ENCODE peak calls at places on chromosomes 16 and 17, in seven cellular contexts. W, O, B, Q, X, Z and A are unnamed samples.
A peak's percentile ranks its signal among the peaks of the same experiment; 100 is the strongest.

GRCh38 chr16:27267037-27267677 is 1.4 kb downstream of the NSMCE1 start:
- DNase-seq in B (no peak), Z (no peak), O (no peak), X (no peak), Q (no peak), W (no peak), A (no peak)

GRCh38 chr16:47196457-47196856 is 52.7 kb upstream of the NETO2 start:
- DNase-seq in B (no peak), Q (no peak), X (no peak), Z (no peak), W (no peak), O (no peak), A (no peak)

GRCh38 chr17:42097691-42098661 is at the start of gene ZNF385C:
- DNase-seq in X (peak; percentile 39), O (peak; percentile 51), B (no peak), Z (peak; percentile 78), W (no peak), Q (no peak), A (no peak)

GRCh38 chr16:87538160-87538559 is 45.3 kb upstream of the ZCCHC14 start:
- DNase-seq in O (no peak), B (no peak), W (no peak), X (no peak), Q (peak; percentile 59), Z (no peak), A (no peak)

GRCh38 chr16:49523435-49524159 is 150.0 kb downstream of the C16orf78 start:
- DNase-seq in W (no peak), Z (peak; percentile 67), O (no peak), Q (no peak), B (no peak), X (no peak), A (no peak)

GRCh38 chr17:17740627-17741237 is 59.5 kb downstream of the RAI1 start:
- DNase-seq in X (no peak), O (no peak), B (peak; percentile 52), Q (no peak), W (no peak), Z (no peak), A (no peak)

GRCh38 chr16:78298986-78299385 is 199.5 kb downstream of the WWOX start:
- DNase-seq in B (no peak), O (no peak), X (no peak), Q (no peak), W (no peak), Z (no peak), A (no peak)

GRCh38 chr17:79914813-79915740 is 75.8 kb upstream of the CBX4 start:
- DNase-seq in X (no peak), O (no peak), Q (no peak), Z (peak; percentile 59), B (no peak), W (no peak), A (peak; percentile 41)

GRCh38 chr17:12947047-12947446 is 70.8 kb downstream of the ELAC2 start:
- DNase-seq in X (no peak), W (no peak), Q (no peak), Z (no peak), B (no peak), O (no peak), A (no peak)

GRCh38 chr16:69691980-69692911 is 34.1 kb downstream of the NQO1 start:
- DNase-seq in O (no peak), B (peak; percentile 64), W (peak; percentile 23), Q (peak; percentile 73), X (no peak), Z (no peak), A (no peak)

GRCh38 chr16:914453-914852 is 56.3 kb downstream of the LMF1 start:
- DNase-seq in W (no peak), X (no peak), O (no peak), Q (peak; percentile 23), Z (no peak), B (peak; percentile 21), A (no peak)

GRCh38 chr16:56848955-56849689 is 15.9 kb upstream of the SLC12A3 start:
- DNase-seq in Q (peak; percentile 78), Z (no peak), X (no peak), B (peak; percentile 76), O (no peak), W (peak; percentile 62), A (no peak)

GRCh38 chr17:55284944-55285339 is 20.2 kb downstream of the HLF start:
- DNase-seq in X (no peak), O (no peak), W (no peak), Q (no peak), Z (no peak), B (peak; percentile 14), A (no peak)

GRCh38 chr17:17080781-17081180 is 38.5 kb downstream of the MPRIP start:
- DNase-seq in X (no peak), Z (peak; percentile 41), O (no peak), B (no peak), W (no peak), Q (no peak), A (no peak)

GRCh38 chr17:61519139-61519538 is 66.9 kb downstream of the TBX4 start:
- DNase-seq in B (no peak), Q (no peak), W (no peak), X (no peak), Z (no peak), O (no peak), A (no peak)

GRCh38 chr16:9258423-9259051 is 167.1 kb downstream of the HAPSTR1 start:
- DNase-seq in Q (peak; percentile 1), B (peak; percentile 9), W (peak; percentile 1), X (no peak), Z (no peak), O (peak; percentile 44), A (no peak)

GRCh38 chr16:67750466-67750865 is 31.4 kb upstream of the GFOD2 start:
- DNase-seq in B (no peak), W (no peak), Q (no peak), X (no peak), Z (no peak), O (no peak), A (no peak)

GRCh38 chr17:77723071-77723908 is 235.2 kb upstream of the TNRC6C start:
- DNase-seq in W (no peak), Q (no peak), Z (no peak), B (no peak), X (no peak), O (no peak), A (no peak)

GRCh38 chr16:1194665-1195392 is 30.2 kb downstream of the TPSG1 start:
- DNase-seq in W (no peak), Q (no peak), O (peak; percentile 30), X (peak; percentile 12), B (no peak), Z (no peak), A (no peak)

GRCh38 chr17:72394531-72394930 is 273.7 kb downstream of the SOX9 start:
- DNase-seq in X (no peak), O (no peak), W (no peak), Z (no peak), Q (no peak), B (no peak), A (no peak)

GRCh38 chr16:48556913-48557351 is 53.0 kb downstream of the N4BP1 start:
- DNase-seq in X (no peak), O (no peak), W (peak; percentile 45), Q (peak; percentile 89), B (peak; percentile 65), Z (no peak), A (no peak)

GRCh38 chr17:8249621-8250020 is 532 bp downstream of the PFAS start:
- DNase-seq in Q (no peak), O (no peak), X (no peak), B (no peak), Z (no peak), W (no peak), A (no peak)
- H3K4me3 ChIP-seq in Q (peak overlapping the region; percentile 76), O (peak overlapping the region; percentile 61), X (peak overlapping the region; percentile 72), B (peak overlapping the region; percentile 97), Z (peak overlapping the region; percentile 90), W (peak overlapping the region; percentile 83), A (peak overlapping the region; percentile 72)

GRCh38 chr17:50028207-50029120 is 27.4 kb upstream of the ITGA3 start:
- DNase-seq in O (no peak), B (peak; percentile 96), X (no peak), W (peak; percentile 69), Z (no peak), Q (peak; percentile 30), A (no peak)

GRCh38 chr17:50026901-50027638 is 28.8 kb upstream of the ITGA3 start:
- DNase-seq in X (peak; percentile 81), O (peak; percentile 75), W (peak; percentile 85), B (peak; percentile 90), Q (peak; percentile 75), Z (peak; percentile 90), A (peak; percentile 93)

GRCh38 chr17:50029185-50029584 is 26.7 kb upstream of the ITGA3 start:
- DNase-seq in O (no peak), Q (no peak), Z (no peak), B (no peak), X (no peak), W (no peak), A (no peak)

GRCh38 chr17:50026046-50026675 is 29.7 kb upstream of the ITGA3 start:
- DNase-seq in Q (no peak), B (no peak), W (no peak), Z (no peak), O (no peak), X (no peak), A (no peak)

DNA sequence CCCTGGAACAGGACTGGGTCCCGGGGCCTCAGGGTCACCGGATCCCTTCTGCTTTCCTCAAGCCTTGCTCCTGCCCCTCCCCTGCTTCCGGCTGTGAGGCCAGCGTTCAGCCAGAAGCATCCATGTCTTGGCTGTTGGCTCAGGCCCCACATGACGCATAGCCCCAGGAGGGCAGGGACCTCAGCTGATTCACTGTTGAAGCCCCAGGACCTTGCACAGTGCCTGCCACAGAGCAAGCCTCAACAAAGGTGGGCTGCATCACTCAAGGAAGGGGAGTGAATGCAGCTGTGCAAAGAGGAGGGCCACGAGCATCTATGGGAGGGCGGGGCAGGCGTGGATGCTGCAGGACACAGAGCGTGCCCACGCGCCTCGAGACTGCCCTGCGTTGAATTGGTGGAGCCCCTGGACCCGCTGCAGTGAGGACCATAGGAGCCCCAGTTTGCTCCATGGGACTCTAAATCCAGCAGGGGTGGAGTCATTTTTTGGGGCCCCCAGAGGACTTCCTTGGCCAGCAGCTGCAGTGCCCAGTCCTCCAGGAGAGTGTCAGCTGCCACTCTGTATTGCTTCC is 28.2 kb upstream of the ITGA3 start:
- DNase-seq in W (peak; percentile 93), X (no peak), Z (no peak), B (peak; percentile 100), O (no peak), Q (peak; percentile 96), A (peak; percentile 86)
- H3K4me3 ChIP-seq in W (peak overlapping the region; percentile 24), X (no peak overlapping the region), Z (peak overlapping the region; percentile 9), B (peak overlapping the region; percentile 0), O (no peak overlapping the region), Q (peak overlapping the region; percentile 18), A (no peak overlapping the region)

DNA sequence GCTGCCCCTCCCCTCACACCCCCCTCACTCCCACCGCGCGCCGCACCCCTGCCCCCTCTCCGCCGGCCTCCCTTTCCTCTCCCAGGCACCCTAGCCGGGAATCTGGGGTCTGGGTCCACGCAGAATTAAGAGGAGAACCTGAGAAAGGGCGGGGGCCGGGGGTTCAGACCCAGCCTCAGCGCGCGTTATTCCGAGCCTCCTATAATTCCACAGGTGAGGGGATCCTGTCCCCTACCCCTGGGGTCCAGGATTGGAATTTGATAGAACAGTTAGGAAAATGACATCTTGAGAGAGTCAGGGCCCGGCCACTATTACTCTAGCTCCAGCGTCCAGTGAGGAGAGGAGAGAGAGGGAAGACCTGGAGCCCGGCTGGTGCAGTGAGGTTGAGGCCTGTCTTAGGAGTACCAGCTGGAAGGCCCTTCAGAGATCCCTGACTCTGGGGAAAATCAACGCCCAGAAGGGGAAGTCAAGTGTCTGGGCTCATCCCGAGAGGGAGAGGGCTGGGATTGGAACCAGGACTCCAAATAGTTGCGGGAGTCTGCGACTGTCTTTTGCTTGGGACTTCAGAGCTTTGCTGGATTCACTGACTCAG is 17.3 kb downstream of the GRB7 start:
- DNase-seq in O (no peak), X (no peak), B (no peak), Z (peak; percentile 83), Q (no peak), W (peak; percentile 12), A (no peak)
- H3K4me3 ChIP-seq in O (peak overlapping the region; percentile 85), X (peak overlapping the region; percentile 75), B (peak overlapping the region; percentile 60), Z (peak overlapping the region; percentile 60), Q (peak overlapping the region; percentile 76), W (peak overlapping the region; percentile 63), A (peak overlapping the region; percentile 45)

GRCh38 chr17:53780320-53780719 is 42.4 kb upstream of the KIF2B start:
- DNase-seq in Z (no peak), B (no peak), Q (no peak), W (no peak), O (no peak), X (no peak), A (no peak)
- H3K4me3 ChIP-seq in Z (no peak overlapping the region), B (no peak overlapping the region), Q (no peak overlapping the region), W (no peak overlapping the region), O (no peak overlapping the region), X (no peak overlapping the region), A (no peak overlapping the region)